ENCODE peak calls at places on chromosome 9, in six cellular contexts. Z is heart left ventricle; C is adrenal gland; G is A549; F is mammary epithelial cell; A is effector memory CD4-positive, alpha-beta T cell. D is an unnamed sample.

GRCh38 chr9:134604834-134605233 is 36.8 kb upstream of the COL5A1 start:
- DNase-seq in Z (no peak), C (no peak), G (no peak), F (no peak), A (no peak), D (peak; percentile 54)

GRCh38 chr9:99127372-99128132 is 22.6 kb downstream of the TGFBR1 start:
- DNase-seq in Z (no peak), C (no peak), G (no peak), F (peak; percentile 96), A (no peak), D (no peak)

GRCh38 chr9:27194401-27195091 is 85.5 kb downstream of the TEK start:
- DNase-seq in Z (no peak), C (no peak), G (peak; percentile 5), F (peak; percentile 66), A (no peak), D (no peak)

GRCh38 chr9:91421022-91421765 is 2.4 kb downstream of the NFIL3 start:
- DNase-seq in Z (peak; percentile 58), C (peak; percentile 46), G (no peak), F (no peak), A (no peak), D (no peak)

GRCh38 chr9:89799221-89799620 is 194.4 kb downstream of the GADD45G start:
- DNase-seq in Z (no peak), C (no peak), G (no peak), F (no peak), A (no peak), D (no peak)

GRCh38 chr9:93294011-93294410 is 110.1 kb downstream of the WNK2 start:
- DNase-seq in Z (no peak), C (no peak), G (no peak), F (no peak), A (no peak), D (no peak)

GRCh38 chr9:100587375-100587774 is 9.5 kb downstream of the CAVIN4 start:
- DNase-seq in Z (no peak), C (no peak), G (no peak), F (peak; percentile 21), A (no peak), D (no peak)

GRCh38 chr9:120394058-120394669 is 185.8 kb downstream of the CDK5RAP2 start:
- DNase-seq in Z (no peak), C (peak; percentile 35), G (no peak), F (peak; percentile 89), A (no peak), D (no peak)

GRCh38 chr9:71562140-71562539 is 206.2 kb downstream of the CEMIP2 start:
- DNase-seq in Z (no peak), C (no peak), G (no peak), F (no peak), A (no peak), D (no peak)

GRCh38 chr9:114805670-114806551 is at the start of gene TNFSF15:
- DNase-seq in Z (no peak), C (peak; percentile 16), G (no peak), F (peak; percentile 82), A (no peak), D (peak; percentile 52)

GRCh38 chr9:86655147-86655546 is 292.2 kb downstream of the GAS1 start:
- DNase-seq in Z (no peak), C (no peak), G (no peak), F (no peak), A (no peak), D (no peak)

GRCh38 chr9:98117984-98118639 is 910 bp downstream of the TRIM14 start:
- DNase-seq in Z (no peak), C (no peak), G (peak; percentile 65), F (peak; percentile 34), A (peak; percentile 33), D (no peak)

GRCh38 chr9:36665921-36666429 is 93.3 kb downstream of the MELK start:
- DNase-seq in Z (no peak), C (no peak), G (no peak), F (no peak), A (no peak), D (no peak)

GRCh38 chr9:137046094-137046787 is at the start of gene NPDC1:
- DNase-seq in Z (peak; percentile 87), C (peak; percentile 80), G (peak; percentile 94), F (peak; percentile 73), A (peak; percentile 66), D (peak; percentile 80)

GRCh38 chr9:1962588-1963134 is 52.5 kb upstream of the SMARCA2 start:
- DNase-seq in Z (no peak), C (no peak), G (no peak), F (no peak), A (no peak), D (no peak)

GRCh38 chr9:88373018-88373417 is 15.2 kb upstream of the SPIN1 start:
- DNase-seq in Z (no peak), C (peak; percentile 29), G (no peak), F (no peak), A (no peak), D (no peak)

GRCh38 chr9:82299870-82300269 is 311.3 kb downstream of the SPATA31D1 start:
- DNase-seq in Z (no peak), C (no peak), G (no peak), F (no peak), A (no peak), D (no peak)

GRCh38 chr9:1977026-1977425 is 38.1 kb upstream of the SMARCA2 start:
- DNase-seq in Z (no peak), C (no peak), G (no peak), F (peak; percentile 28), A (no peak), D (no peak)

GRCh38 chr9:15711531-15712295 is 158.9 kb downstream of the CCDC171 start:
- DNase-seq in Z (no peak), C (no peak), G (no peak), F (no peak), A (no peak), D (no peak)

GRCh38 chr9:70479880-70480291 is 65.4 kb upstream of the KLF9 start:
- DNase-seq in Z (no peak), C (no peak), G (no peak), F (no peak), A (no peak), D (no peak)

GRCh38 chr9:75844321-75844720 is 46.2 kb upstream of the PCSK5 start:
- DNase-seq in Z (no peak), C (no peak), G (no peak), F (no peak), A (no peak), D (no peak)

GRCh38 chr9:4417578-4418325 is 72.5 kb upstream of the SLC1A1 start:
- DNase-seq in Z (no peak), C (no peak), G (no peak), F (peak; percentile 54), A (no peak), D (no peak)

GRCh38 chr9:127444921-127445850 is 6.0 kb downstream of the RPL12 start:
- DNase-seq in Z (no peak), C (peak; percentile 23), G (no peak), F (peak; percentile 41), A (no peak), D (no peak)

GRCh38 chr9:131324736-131325679 is 35.5 kb downstream of the PLPP7 start:
- DNase-seq in Z (peak; percentile 34), C (no peak), G (no peak), F (no peak), A (no peak), D (no peak)

GRCh38 chr9:98522487-98522886 is 186.2 kb downstream of the GABBR2 start:
- DNase-seq in Z (no peak), C (no peak), G (no peak), F (no peak), A (no peak), D (no peak)

DNA sequence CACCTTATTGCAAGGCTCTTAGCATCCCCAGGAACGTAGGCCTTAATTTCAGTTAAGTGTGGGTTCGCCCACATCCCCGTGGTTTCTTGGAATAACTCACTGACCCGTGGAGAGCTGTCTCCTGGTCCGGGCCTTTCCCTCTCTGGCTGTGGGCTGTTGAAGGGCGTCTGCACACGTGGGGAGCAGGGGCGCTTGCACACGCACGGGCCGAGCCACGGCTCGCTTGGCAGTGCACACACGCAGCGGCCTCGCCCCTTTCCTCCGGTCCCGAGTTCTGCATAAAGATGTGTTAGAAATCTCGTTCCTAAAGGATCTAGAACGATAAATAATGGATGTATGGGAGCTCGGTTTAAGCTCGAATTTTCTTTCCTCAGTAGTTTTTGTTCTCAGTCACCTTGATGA is 141.9 kb downstream of the PBX3 start:
- DNase-seq in Z (peak; percentile 67), C (peak; percentile 39), G (no peak), F (peak; percentile 63), A (no peak), D (no peak)
- H3K27ac ChIP-seq in Z (peak overlapping the region; percentile 80), C (peak overlapping the region; percentile 26), G (peak overlapping the region; percentile 89), F (peak overlapping the region; percentile 83), A (no peak overlapping the region), D (peak overlapping the region; percentile 64)

DNA sequence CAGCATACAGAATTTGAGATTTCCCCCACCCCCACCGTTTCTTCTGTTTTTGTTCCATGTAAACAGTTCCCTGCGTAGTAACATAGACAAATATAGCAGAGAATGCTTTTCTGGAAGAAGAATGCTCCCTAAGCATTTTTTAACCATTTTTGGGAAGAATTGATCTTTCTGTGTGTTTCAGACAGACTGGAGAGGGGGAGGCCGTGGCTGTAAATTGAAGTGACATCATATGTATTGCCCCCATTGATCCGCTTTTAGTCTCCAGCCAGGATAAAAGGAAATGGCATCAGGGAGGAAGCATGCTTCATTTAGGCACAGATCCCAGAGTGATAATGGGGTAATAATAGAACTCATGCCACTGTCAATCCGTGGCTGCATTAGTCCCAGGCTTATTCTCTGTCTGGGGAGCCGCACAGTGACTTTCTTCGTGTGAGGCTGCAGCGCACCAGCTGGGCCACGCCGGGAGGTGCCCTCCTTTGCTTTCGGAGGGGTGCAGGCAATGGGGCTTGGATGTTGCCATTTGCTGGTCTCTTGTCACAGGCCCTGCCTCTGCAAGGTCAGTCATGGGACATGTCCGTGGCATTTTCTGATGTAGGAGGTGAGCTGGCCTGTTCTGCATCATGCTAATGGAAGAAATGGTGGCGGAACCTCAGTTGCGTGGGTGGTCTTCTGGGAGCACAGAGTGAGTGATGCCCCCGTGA is 261.5 kb downstream of the FANCC start:
- DNase-seq in Z (no peak), C (no peak), G (no peak), F (no peak), A (no peak), D (no peak)
- H3K4me1 ChIP-seq in Z (peaks cover 87% of the 10 kb centered on the region), C (peaks cover 62% of the 10 kb centered on the region), G (peaks cover 97% of the 10 kb centered on the region), F (peaks cover 24% of the 10 kb centered on the region), A (no peaks in the 10 kb centered on the region), D (no peaks in the 10 kb centered on the region)

DNA sequence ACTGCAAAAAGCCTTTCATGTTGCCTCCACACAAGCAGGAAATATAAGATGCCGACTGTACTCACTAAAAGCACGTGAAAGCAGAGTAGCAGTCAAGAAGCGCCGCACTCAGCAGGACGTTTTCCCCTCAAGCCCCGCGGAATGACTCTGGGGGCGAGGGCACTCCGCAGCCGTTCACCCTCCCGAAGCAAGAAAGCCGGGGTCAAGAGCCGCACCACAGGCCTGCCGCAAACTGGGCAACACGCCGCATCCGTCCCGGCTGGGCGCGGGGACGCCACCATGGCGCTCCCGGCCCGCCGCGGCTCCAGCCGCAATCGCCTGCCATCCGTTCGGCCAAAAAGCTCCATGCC is 364 bp downstream of the RPS6 start:
- DNase-seq in Z (no peak), C (peak; percentile 46), G (no peak), F (no peak), A (peak; percentile 30), D (no peak)
- H3K4me3 ChIP-seq in Z (peak overlapping the region; percentile 81), C (peak overlapping the region; percentile 37), G (peak overlapping the region; percentile 94), F (peak overlapping the region; percentile 72), A (peak overlapping the region; percentile 76), D (peak overlapping the region; percentile 63)

DNA sequence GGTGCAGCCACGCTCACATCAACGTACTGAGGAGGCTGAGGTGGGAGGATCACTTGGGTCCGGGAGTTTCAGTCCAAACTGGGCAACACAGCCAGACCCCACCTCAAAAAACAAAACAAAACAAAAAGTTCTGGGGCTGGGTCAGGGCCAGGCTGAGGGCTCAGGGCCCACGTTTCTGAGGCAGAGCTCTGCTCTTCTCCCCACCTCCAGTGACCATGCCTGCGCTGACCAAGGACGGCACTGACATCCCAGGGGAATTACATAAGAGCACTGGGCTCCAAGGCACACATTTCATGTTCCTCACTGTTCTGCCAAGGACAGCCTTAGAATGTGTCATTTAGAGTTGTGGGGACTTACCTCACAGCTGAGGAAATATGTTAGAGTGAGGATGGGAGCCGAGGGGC is 40.4 kb upstream of the TESK1 start:
- DNase-seq in Z (no peak), C (peak; percentile 94), G (no peak), F (no peak), A (no peak), D (peak; percentile 82)
- H3K27ac ChIP-seq in Z (no peak overlapping the region), C (peak overlapping the region; percentile 84), G (peak overlapping the region; percentile 20), F (no peak overlapping the region), A (no peak overlapping the region), D (peak overlapping the region; percentile 65)

D was measured in right atrium auricular region.